ENCODE peak calls at places on chromosomes 3 and 15, in nine cellular contexts. One of them, this sample, is unnamed.

GRCh38 chr3:126132751-126133511 is 47.5 kb downstream of the ALDH1L1 start:
- DNase-seq in psoas muscle: peak
- DNase-seq in mucosa of descending colon: peak
- DNase-seq in fibroblast of pulmonary artery: peak
- DNase-seq in Peyer's patch: peak
- DNase-seq in A549: peak
- DNase-seq in CD8-positive, alpha-beta T cell: no peak
- DNase-seq in heart left ventricle: peak
- DNase-seq in adrenal gland: no peak
- DNase-seq in this sample: peak

GRCh38 chr3:137263982-137264777 is 306.4 kb downstream of the IL20RB start:
- DNase-seq in heart left ventricle: peak
- DNase-seq in Peyer's patch: no peak
- DNase-seq in psoas muscle: peak
- DNase-seq in adrenal gland: no peak
- DNase-seq in CD8-positive, alpha-beta T cell: no peak
- DNase-seq in fibroblast of pulmonary artery: no peak
- DNase-seq in A549: no peak
- DNase-seq in mucosa of descending colon: peak
- DNase-seq in this sample: no peak

GRCh38 chr3:191499307-191500125 is 38.6 kb downstream of the PYDC2 start:
- DNase-seq in A549: no peak
- DNase-seq in Peyer's patch: no peak
- DNase-seq in heart left ventricle: peak
- DNase-seq in fibroblast of pulmonary artery: peak
- DNase-seq in psoas muscle: peak
- DNase-seq in adrenal gland: peak
- DNase-seq in CD8-positive, alpha-beta T cell: no peak
- DNase-seq in mucosa of descending colon: peak
- DNase-seq in this sample: no peak

GRCh38 chr15:65819563-65819960 is 27.5 kb upstream of the DENND4A start:
- DNase-seq in Peyer's patch: peak
- DNase-seq in fibroblast of pulmonary artery: no peak
- DNase-seq in heart left ventricle: no peak
- DNase-seq in psoas muscle: no peak
- DNase-seq in adrenal gland: peak
- DNase-seq in mucosa of descending colon: no peak
- DNase-seq in CD8-positive, alpha-beta T cell: no peak
- DNase-seq in A549: no peak
- DNase-seq in this sample: no peak

GRCh38 chr3:48702320-48702921 is 14.6 kb downstream of the IP6K2 start:
- DNase-seq in A549: no peak
- DNase-seq in heart left ventricle: no peak
- DNase-seq in fibroblast of pulmonary artery: no peak
- DNase-seq in Peyer's patch: no peak
- DNase-seq in adrenal gland: no peak
- DNase-seq in psoas muscle: no peak
- DNase-seq in CD8-positive, alpha-beta T cell: no peak
- DNase-seq in mucosa of descending colon: peak
- DNase-seq in this sample: no peak

GRCh38 chr3:128547368-128547987 is 54.5 kb upstream of the GATA2 start:
- DNase-seq in heart left ventricle: no peak
- DNase-seq in psoas muscle: no peak
- DNase-seq in A549: no peak
- DNase-seq in Peyer's patch: no peak
- DNase-seq in mucosa of descending colon: no peak
- DNase-seq in adrenal gland: no peak
- DNase-seq in CD8-positive, alpha-beta T cell: no peak
- DNase-seq in fibroblast of pulmonary artery: peak
- DNase-seq in this sample: no peak

GRCh38 chr3:116939091-116939490 is 229.5 kb downstream of the TUSC7 start:
- DNase-seq in heart left ventricle: no peak
- DNase-seq in CD8-positive, alpha-beta T cell: no peak
- DNase-seq in fibroblast of pulmonary artery: no peak
- DNase-seq in A549: no peak
- DNase-seq in psoas muscle: no peak
- DNase-seq in adrenal gland: no peak
- DNase-seq in Peyer's patch: no peak
- DNase-seq in mucosa of descending colon: peak
- DNase-seq in this sample: no peak

GRCh38 chr3:150388468-150389418 is 19.4 kb upstream of the TSC22D2 start:
- DNase-seq in psoas muscle: no peak
- DNase-seq in Peyer's patch: no peak
- DNase-seq in A549: no peak
- DNase-seq in CD8-positive, alpha-beta T cell: no peak
- DNase-seq in heart left ventricle: no peak
- DNase-seq in mucosa of descending colon: no peak
- DNase-seq in adrenal gland: no peak
- DNase-seq in fibroblast of pulmonary artery: no peak
- DNase-seq in this sample: no peak

GRCh38 chr3:129892857-129893615 is 475 bp downstream of the TMCC1 start:
- DNase-seq in mucosa of descending colon: peak
- DNase-seq in heart left ventricle: peak
- DNase-seq in Peyer's patch: peak
- DNase-seq in psoas muscle: peak
- DNase-seq in A549: peak
- DNase-seq in adrenal gland: no peak
- DNase-seq in CD8-positive, alpha-beta T cell: peak
- DNase-seq in fibroblast of pulmonary artery: peak
- DNase-seq in this sample: peak

GRCh38 chr3:42670051-42670576 is 15.2 kb upstream of the KLHL40 start:
- DNase-seq in Peyer's patch: no peak
- DNase-seq in mucosa of descending colon: no peak
- DNase-seq in A549: no peak
- DNase-seq in adrenal gland: no peak
- DNase-seq in heart left ventricle: no peak
- DNase-seq in psoas muscle: no peak
- DNase-seq in fibroblast of pulmonary artery: no peak
- DNase-seq in CD8-positive, alpha-beta T cell: no peak
- DNase-seq in this sample: no peak

DNA sequence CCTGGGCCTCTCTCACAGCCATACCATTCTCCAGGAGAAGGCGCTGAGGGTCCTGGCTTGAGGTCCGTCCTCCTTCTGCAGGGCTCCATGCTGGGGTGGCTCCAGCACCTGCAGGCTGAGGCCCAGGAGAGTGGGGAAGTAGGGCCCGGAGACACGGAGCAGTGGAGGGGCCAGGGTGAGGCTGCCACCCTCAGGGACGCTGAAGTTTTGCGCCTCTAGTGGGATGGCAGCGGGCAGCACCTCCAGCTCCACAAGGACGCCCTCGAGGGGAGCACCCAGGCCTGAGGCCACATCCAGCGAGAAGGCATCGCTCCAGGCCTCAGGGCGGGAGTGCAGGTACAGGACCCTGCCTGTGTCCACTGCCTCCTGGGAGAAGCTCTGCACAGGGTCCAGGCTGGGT is 27.5 kb downstream of the CSPG4 start:
- DNase-seq in adrenal gland: no peak
- DNase-seq in A549: no peak
- DNase-seq in CD8-positive, alpha-beta T cell: no peak
- DNase-seq in heart left ventricle: no peak
- DNase-seq in psoas muscle: no peak
- DNase-seq in mucosa of descending colon: no peak
- DNase-seq in fibroblast of pulmonary artery: no peak
- DNase-seq in Peyer's patch: no peak
- DNase-seq in this sample: no peak
- TF ChIP-seq CTCF in adrenal gland: no peak
- TF ChIP-seq CTCF in A549: no peak
- TF ChIP-seq CTCF in CD8-positive, alpha-beta T cell: no peak
- TF ChIP-seq CTCF in heart left ventricle: no peak
- TF ChIP-seq CTCF in psoas muscle: no peak
- TF ChIP-seq CTCF in mucosa of descending colon: no peak
- TF ChIP-seq CTCF in fibroblast of pulmonary artery: no peak
- TF ChIP-seq CTCF in Peyer's patch: no peak
- TF ChIP-seq CTCF in this sample: no peak

GRCh38 chr3:196007744-196008143 is 74.1 kb downstream of the TFRC start:
- DNase-seq in A549: no peak
- DNase-seq in fibroblast of pulmonary artery: no peak
- DNase-seq in Peyer's patch: no peak
- DNase-seq in mucosa of descending colon: no peak
- DNase-seq in adrenal gland: no peak
- DNase-seq in heart left ventricle: no peak
- DNase-seq in CD8-positive, alpha-beta T cell: no peak
- DNase-seq in psoas muscle: no peak
- DNase-seq in this sample: no peak

GRCh38 chr3:196008387-196008786 is 73.5 kb downstream of the TFRC start:
- DNase-seq in CD8-positive, alpha-beta T cell: no peak
- DNase-seq in Peyer's patch: no peak
- DNase-seq in A549: no peak
- DNase-seq in fibroblast of pulmonary artery: no peak
- DNase-seq in heart left ventricle: no peak
- DNase-seq in adrenal gland: no peak
- DNase-seq in mucosa of descending colon: no peak
- DNase-seq in psoas muscle: no peak
- DNase-seq in this sample: no peak

GRCh38 chr3:196009456-196009855 is 72.4 kb downstream of the TFRC start:
- DNase-seq in adrenal gland: no peak
- DNase-seq in psoas muscle: no peak
- DNase-seq in Peyer's patch: no peak
- DNase-seq in mucosa of descending colon: no peak
- DNase-seq in fibroblast of pulmonary artery: no peak
- DNase-seq in A549: no peak
- DNase-seq in CD8-positive, alpha-beta T cell: no peak
- DNase-seq in heart left ventricle: no peak
- DNase-seq in this sample: no peak

GRCh38 chr3:196012481-196012880 is 69.4 kb downstream of the TFRC start:
- DNase-seq in Peyer's patch: no peak
- DNase-seq in psoas muscle: no peak
- DNase-seq in adrenal gland: no peak
- DNase-seq in fibroblast of pulmonary artery: peak
- DNase-seq in CD8-positive, alpha-beta T cell: no peak
- DNase-seq in mucosa of descending colon: no peak
- DNase-seq in heart left ventricle: no peak
- DNase-seq in A549: no peak
- DNase-seq in this sample: no peak

DNA sequence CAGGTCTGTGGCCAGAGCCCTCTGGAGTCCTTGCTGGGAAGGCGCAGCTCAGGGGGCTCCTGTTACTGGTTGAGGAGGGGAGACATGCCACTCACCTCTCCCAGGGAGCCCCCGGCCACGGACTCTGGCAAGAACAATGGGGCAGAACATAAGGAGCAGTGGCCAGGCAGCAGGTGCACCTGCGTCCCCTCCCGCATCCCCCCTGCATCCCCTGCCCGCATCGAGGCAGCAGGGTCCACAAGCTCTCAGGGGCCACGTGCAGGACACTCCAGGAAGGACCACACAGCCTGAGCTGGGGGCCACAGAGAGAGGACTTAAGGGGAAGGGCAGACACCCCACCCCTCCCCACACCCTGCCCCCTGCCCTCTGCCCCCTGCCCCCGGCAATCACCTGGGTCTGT is 73.0 kb downstream of the TFRC start:
- DNase-seq in heart left ventricle: no peak
- DNase-seq in adrenal gland: no peak
- DNase-seq in psoas muscle: no peak
- DNase-seq in Peyer's patch: no peak
- DNase-seq in A549: no peak
- DNase-seq in CD8-positive, alpha-beta T cell: no peak
- DNase-seq in mucosa of descending colon: no peak
- DNase-seq in fibroblast of pulmonary artery: no peak
- DNase-seq in this sample: no peak
- TF ChIP-seq CTCF in heart left ventricle: no peak
- TF ChIP-seq CTCF in adrenal gland: no peak
- TF ChIP-seq CTCF in psoas muscle: no peak
- TF ChIP-seq CTCF in Peyer's patch: no peak
- TF ChIP-seq CTCF in A549: no peak
- TF ChIP-seq CTCF in CD8-positive, alpha-beta T cell: no peak
- TF ChIP-seq CTCF in mucosa of descending colon: no peak
- TF ChIP-seq CTCF in fibroblast of pulmonary artery: no peak
- TF ChIP-seq CTCF in this sample: no peak

GRCh38 chr3:52236424-52236886 is 2.5 kb downstream of the TWF2 start:
- DNase-seq in mucosa of descending colon: peak
- DNase-seq in fibroblast of pulmonary artery: no peak
- DNase-seq in Peyer's patch: no peak
- DNase-seq in CD8-positive, alpha-beta T cell: no peak
- DNase-seq in A549: no peak
- DNase-seq in adrenal gland: no peak
- DNase-seq in heart left ventricle: no peak
- DNase-seq in psoas muscle: peak
- DNase-seq in this sample: no peak

GRCh38 chr3:52238761-52239701 is at the start of gene TWF2:
- DNase-seq in psoas muscle: peak
- DNase-seq in Peyer's patch: peak
- DNase-seq in heart left ventricle: peak
- DNase-seq in mucosa of descending colon: peak
- DNase-seq in fibroblast of pulmonary artery: peak
- DNase-seq in A549: peak
- DNase-seq in CD8-positive, alpha-beta T cell: peak
- DNase-seq in adrenal gland: peak
- DNase-seq in this sample: peak

GRCh38 chr3:52237006-52237658 is 1.8 kb downstream of the TWF2 start:
- DNase-seq in Peyer's patch: no peak
- DNase-seq in CD8-positive, alpha-beta T cell: no peak
- DNase-seq in heart left ventricle: no peak
- DNase-seq in fibroblast of pulmonary artery: no peak
- DNase-seq in psoas muscle: no peak
- DNase-seq in A549: no peak
- DNase-seq in mucosa of descending colon: no peak
- DNase-seq in adrenal gland: no peak
- DNase-seq in this sample: no peak

GRCh38 chr3:52238193-52238760 is 681 bp downstream of the TWF2 start:
- DNase-seq in CD8-positive, alpha-beta T cell: no peak
- DNase-seq in heart left ventricle: no peak
- DNase-seq in mucosa of descending colon: no peak
- DNase-seq in fibroblast of pulmonary artery: no peak
- DNase-seq in adrenal gland: peak
- DNase-seq in A549: peak
- DNase-seq in Peyer's patch: peak
- DNase-seq in psoas muscle: peak
- DNase-seq in this sample: no peak

DNA sequence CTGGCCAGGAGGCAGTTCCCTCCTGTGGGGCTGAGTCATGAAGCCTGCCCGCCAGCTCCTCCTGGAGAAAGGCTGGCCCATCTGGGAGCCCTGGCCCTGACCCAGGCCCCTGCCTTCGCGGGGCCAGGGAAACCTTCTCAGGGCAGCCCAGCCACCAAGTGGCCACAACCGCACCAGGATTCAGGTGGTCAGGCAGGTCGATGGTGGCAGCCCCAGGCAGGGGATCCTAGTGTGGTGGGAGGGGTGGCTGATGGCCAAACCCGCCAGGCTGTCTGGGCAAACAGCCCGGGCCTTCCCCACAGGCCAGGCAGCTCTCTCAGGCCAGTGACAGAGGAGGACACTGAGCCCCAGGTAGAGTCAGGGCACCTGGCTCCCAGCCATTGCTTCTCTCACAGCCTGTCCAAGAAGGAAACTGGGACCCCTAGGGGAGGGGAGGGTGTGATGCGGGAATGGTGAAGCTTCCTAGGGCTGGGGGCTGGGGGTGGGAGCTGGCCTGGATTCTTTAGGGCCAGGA is 1.2 kb downstream of the TWF2 start:
- DNase-seq in CD8-positive, alpha-beta T cell: no peak
- DNase-seq in mucosa of descending colon: peak
- DNase-seq in adrenal gland: peak
- DNase-seq in Peyer's patch: peak
- DNase-seq in psoas muscle: peak
- DNase-seq in fibroblast of pulmonary artery: peak
- DNase-seq in heart left ventricle: peak
- DNase-seq in A549: peak
- DNase-seq in this sample: no peak
- TF ChIP-seq CTCF in CD8-positive, alpha-beta T cell: no peak
- TF ChIP-seq CTCF in mucosa of descending colon: no peak
- TF ChIP-seq CTCF in adrenal gland: peak
- TF ChIP-seq CTCF in Peyer's patch: no peak
- TF ChIP-seq CTCF in psoas muscle: peak
- TF ChIP-seq CTCF in fibroblast of pulmonary artery: no peak
- TF ChIP-seq CTCF in heart left ventricle: no peak
- TF ChIP-seq CTCF in A549: no peak
- TF ChIP-seq CTCF in this sample: no peak

GRCh38 chr3:112117826-112118571 is 15.0 kb downstream of the GCSAM start:
- DNase-seq in mucosa of descending colon: no peak
- DNase-seq in heart left ventricle: no peak
- DNase-seq in A549: no peak
- DNase-seq in CD8-positive, alpha-beta T cell: no peak
- DNase-seq in Peyer's patch: peak
- DNase-seq in adrenal gland: peak
- DNase-seq in fibroblast of pulmonary artery: no peak
- DNase-seq in psoas muscle: no peak
- DNase-seq in this sample: no peak
- TF ChIP-seq CTCF in mucosa of descending colon: no peak
- TF ChIP-seq CTCF in heart left ventricle: no peak
- TF ChIP-seq CTCF in A549: no peak
- TF ChIP-seq CTCF in CD8-positive, alpha-beta T cell: no peak
- TF ChIP-seq CTCF in Peyer's patch: no peak
- TF ChIP-seq CTCF in adrenal gland: no peak
- TF ChIP-seq CTCF in fibroblast of pulmonary artery: peak
- TF ChIP-seq CTCF in psoas muscle: no peak
- TF ChIP-seq CTCF in this sample: no peak